ENCODE peak calls at places on chromosomes 11 and 22, in nine cellular contexts. K, F, Z, V, R, N, G, Y and I are unnamed samples.

GRCh38 chr11:35334385-35335090 is 84.8 kb downstream of the SLC1A2 start:
- ATAC-seq in K (no peak), F (no peak), Z (no peak), V (no peak), R (no peak), N (no peak), G (no peak), Y (no peak), I (peak)

GRCh38 chr22:17919276-17920144 is 104.9 kb downstream of the MICAL3 start:
- ATAC-seq in K (no peak), F (no peak), Z (peak), V (no peak), R (no peak), N (no peak), G (no peak), Y (peak), I (no peak)

GRCh38 chr11:123366924-123367323 is 63.1 kb upstream of the GRAMD1B start:
- ATAC-seq in K (no peak), F (no peak), Z (no peak), V (no peak), R (no peak), N (no peak), G (no peak), Y (no peak), I (no peak)

GRCh38 chr11:102476069-102476468 is 23.5 kb upstream of the TMEM123 start:
- ATAC-seq in K (no peak), F (peak), Z (peak), V (peak), R (peak), N (no peak), G (no peak), Y (no peak), I (peak)

GRCh38 chr22:20171288-20172037 is 20.6 kb upstream of the CCDC188 start:
- ATAC-seq in K (no peak), F (no peak), Z (no peak), V (no peak), R (no peak), N (no peak), G (no peak), Y (no peak), I (no peak)

GRCh38 chr22:25546751-25547150 is 17.7 kb upstream of the GRK3 start:
- ATAC-seq in K (no peak), F (no peak), Z (peak), V (no peak), R (no peak), N (no peak), G (peak), Y (no peak), I (no peak)

GRCh38 chr22:37501176-37501609 is 15.0 kb upstream of the MFNG start:
- ATAC-seq in K (peak), F (no peak), Z (peak), V (no peak), R (no peak), N (peak), G (no peak), Y (peak), I (no peak)

GRCh38 chr22:35519306-35520000 is 21.2 kb upstream of the RASD2 start:
- ATAC-seq in K (no peak), F (no peak), Z (no peak), V (no peak), R (no peak), N (no peak), G (no peak), Y (no peak), I (no peak)

GRCh38 chr22:19096555-19096954 is 25.7 kb downstream of the DGCR2 start:
- ATAC-seq in K (no peak), F (no peak), Z (no peak), V (no peak), R (no peak), N (no peak), G (no peak), Y (no peak), I (no peak)

GRCh38 chr11:12773591-12773990 is 99.4 kb downstream of the TEAD1 start:
- ATAC-seq in K (no peak), F (no peak), Z (no peak), V (no peak), R (no peak), N (no peak), G (no peak), Y (no peak), I (no peak)

GRCh38 chr11:128201006-128201405 is 386.4 kb downstream of the ETS1 start:
- ATAC-seq in K (no peak), F (no peak), Z (no peak), V (peak), R (no peak), N (no peak), G (no peak), Y (no peak), I (peak)

GRCh38 chr22:30234786-30235470 is 11.6 kb downstream of the LIF start:
- ATAC-seq in K (no peak), F (no peak), Z (no peak), V (no peak), R (no peak), N (no peak), G (no peak), Y (no peak), I (no peak)

GRCh38 chr11:15594607-15595006 is 479.9 kb downstream of the INSC start:
- ATAC-seq in K (no peak), F (no peak), Z (no peak), V (no peak), R (no peak), N (no peak), G (no peak), Y (no peak), I (no peak)

GRCh38 chr11:59901306-59901705 is 22.7 kb downstream of the OOSP3 start:
- ATAC-seq in K (peak), F (peak), Z (peak), V (no peak), R (no peak), N (no peak), G (peak), Y (no peak), I (no peak)

GRCh38 chr11:14907411-14908213 is 15.6 kb upstream of the CYP2R1 start:
- ATAC-seq in K (peak), F (peak), Z (peak), V (peak), R (peak), N (peak), G (peak), Y (peak), I (peak)

GRCh38 chr22:42847110-42847509 is 10.0 kb downstream of the ARFGAP3 start:
- ATAC-seq in K (no peak), F (no peak), Z (no peak), V (no peak), R (no peak), N (no peak), G (no peak), Y (no peak), I (no peak)

GRCh38 chr11:73760066-73760679 is 701 bp downstream of the RAB6A start:
- ATAC-seq in K (peak), F (peak), Z (peak), V (no peak), R (no peak), N (peak), G (peak), Y (peak), I (no peak)

GRCh38 chr11:117870176-117870952 is 6.1 kb downstream of the FXYD6 start:
- ATAC-seq in K (no peak), F (no peak), Z (no peak), V (no peak), R (no peak), N (no peak), G (peak), Y (no peak), I (no peak)

GRCh38 chr11:46554205-46555162 is 39.3 kb downstream of the AMBRA1 start:
- ATAC-seq in K (peak), F (peak), Z (peak), V (no peak), R (no peak), N (peak), G (peak), Y (peak), I (no peak)

GRCh38 chr11:41058138-41058537 is 401.3 kb downstream of the LRRC4C start:
- ATAC-seq in K (no peak), F (no peak), Z (no peak), V (no peak), R (no peak), N (no peak), G (peak), Y (no peak), I (no peak)

GRCh38 chr22:29870574-29870973 is 12.4 kb upstream of the MTMR3 start:
- ATAC-seq in K (no peak), F (no peak), Z (no peak), V (peak), R (peak), N (no peak), G (no peak), Y (no peak), I (peak)

GRCh38 chr22:42326301-42326700 is 55.8 kb upstream of the TCF20 start:
- ATAC-seq in K (no peak), F (no peak), Z (no peak), V (no peak), R (no peak), N (no peak), G (no peak), Y (no peak), I (no peak)

GRCh38 chr11:78313898-78314297 is 103.7 kb downstream of the GAB2 start:
- ATAC-seq in K (peak), F (peak), Z (no peak), V (no peak), R (no peak), N (no peak), G (peak), Y (no peak), I (no peak)